ENCODE peak calls at places on chromosomes 13 and 19, in five cellular contexts. S is left ventricle myocardium inferior, L is IMR-90, X is tibial nerve, W is prostate gland. O is an unnamed sample. For H3K4me1, the result is how much of the 10 kb centered on the place peaks cover.

GRCh38 chr13:100633461-100633860 is 41.1 kb downstream of the TMTC4 start:
- DNase-seq in S (no peak), L (peak), X (no peak), W (no peak), O (peak)

GRCh38 chr13:38519229-38519910 is 167.5 kb upstream of the FREM2 start:
- DNase-seq in S (no peak), L (no peak), X (no peak), W (no peak), O (no peak)

GRCh38 chr19:6740589-6741348 is 1.3 kb downstream of the TRIP10 start:
- DNase-seq in S (peak), L (peak), X (no peak), W (peak), O (peak)

GRCh38 chr13:19960673-19961015 is 2.1 kb downstream of the ZMYM2 start:
- DNase-seq in S (no peak), L (no peak), X (no peak), W (no peak), O (peak)

GRCh38 chr19:33524024-33524664 is 2.6 kb upstream of the PEPD start:
- DNase-seq in S (no peak), L (no peak), X (no peak), W (no peak), O (no peak)

GRCh38 chr13:70518081-70518480 is 409.8 kb upstream of the KLHL1 start:
- DNase-seq in S (no peak), L (no peak), X (no peak), W (no peak), O (no peak)

GRCh38 chr19:41816761-41817160 is 20.4 kb downstream of the CEACAM3 start:
- DNase-seq in S (no peak), L (no peak), X (no peak), W (no peak), O (no peak)

GRCh38 chr13:83085186-83085900 is 796.9 kb downstream of the SLITRK1 start:
- DNase-seq in S (no peak), L (peak), X (no peak), W (no peak), O (no peak)

GRCh38 chr19:53612762-53613526 is 18.9 kb upstream of the DPRX start:
- DNase-seq in S (no peak), L (no peak), X (no peak), W (no peak), O (no peak)

GRCh38 chr13:94311893-94312292 is 167.6 kb downstream of the DCT start:
- DNase-seq in S (no peak), L (peak), X (no peak), W (no peak), O (no peak)

GRCh38 chr19:15048128-15048527 is 1.2 kb upstream of the CASP14 start:
- DNase-seq in S (no peak), L (no peak), X (no peak), W (no peak), O (no peak)

GRCh38 chr13:113538689-113539058 is 45.9 kb upstream of the TFDP1 start:
- DNase-seq in S (no peak), L (no peak), X (no peak), W (peak), O (no peak)

GRCh38 chr19:33366917-33367316 is 6.6 kb upstream of the CEBPG start:
- DNase-seq in S (no peak), L (no peak), X (no peak), W (no peak), O (no peak)

GRCh38 chr19:18428837-18429674 is 8.9 kb downstream of the ISYNA1 start:
- DNase-seq in S (peak), L (peak), X (no peak), W (no peak), O (no peak)

GRCh38 chr13:20190481-20191310 is 2.0 kb downstream of the GJB2 start:
- DNase-seq in S (no peak), L (peak), X (no peak), W (no peak), O (peak)

GRCh38 chr19:5142725-5143097 is 173.8 kb downstream of the KDM4B start:
- DNase-seq in S (peak), L (no peak), X (no peak), W (no peak), O (no peak)

GRCh38 chr13:47334173-47334572 is 437.3 kb upstream of the HTR2A start:
- DNase-seq in S (no peak), L (peak), X (no peak), W (no peak), O (no peak)

GRCh38 chr13:47332149-47332548 is 435.3 kb upstream of the HTR2A start:
- DNase-seq in S (no peak), L (peak), X (no peak), W (no peak), O (no peak)

DNA sequence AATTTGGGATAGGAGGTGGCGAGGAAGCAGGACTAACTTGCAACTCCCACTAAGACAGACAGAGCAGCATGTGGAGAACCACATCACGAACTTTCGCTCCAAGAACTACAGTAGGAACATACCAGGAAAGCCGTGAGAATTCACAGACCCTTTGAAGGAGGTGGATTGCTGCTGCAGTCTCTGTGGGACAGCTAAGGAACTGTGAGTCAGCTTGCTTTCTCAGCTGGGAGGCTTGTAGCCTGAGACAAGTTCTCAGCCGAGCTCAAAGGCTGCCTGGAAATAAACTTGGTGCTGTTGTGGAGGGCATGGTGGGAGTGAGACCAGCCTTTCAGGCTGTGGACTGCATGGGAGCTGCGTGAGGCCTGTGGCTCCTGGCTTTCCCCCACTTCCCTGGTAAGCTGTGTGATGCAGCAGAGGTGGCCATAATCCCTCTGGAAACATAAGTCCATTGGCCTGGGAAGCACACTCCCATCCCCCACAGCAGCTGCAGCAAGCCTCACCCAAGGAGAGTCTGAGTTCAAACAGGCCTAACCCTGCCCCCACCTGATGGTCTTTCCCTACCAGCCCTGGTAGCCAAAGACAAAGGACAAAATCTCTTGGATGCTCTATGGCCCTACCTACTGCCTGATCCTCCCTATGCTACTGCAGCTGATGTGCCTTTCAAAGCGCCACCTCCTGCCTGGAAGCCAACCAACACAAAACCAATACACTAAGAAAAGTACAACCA is 441.1 kb upstream of the HTR2A start:
- DNase-seq in S (no peak), L (peak), X (no peak), W (no peak), O (no peak)
- H3K27ac ChIP-seq in S (no peak), L (peak), X (no peak), W (no peak), O (no peak)

GRCh38 chr13:97237388-97237787 is 15.3 kb downstream of the MBNL2 start:
- DNase-seq in S (no peak), L (no peak), X (no peak), W (no peak), O (no peak)
- H3K4me1 ChIP-seq in S (half or more), L (under half), X (half or more), W (under half), O (under half)

GRCh38 chr13:39786091-39786490 is 130.6 kb downstream of the COG6 start:
- DNase-seq in S (no peak), L (no peak), X (no peak), W (no peak), O (no peak)

GRCh38 chr13:39781381-39781780 is 125.9 kb downstream of the COG6 start:
- DNase-seq in S (no peak), L (no peak), X (no peak), W (no peak), O (no peak)

GRCh38 chr13:39784347-39784746 is 128.9 kb downstream of the COG6 start:
- DNase-seq in S (no peak), L (peak), X (no peak), W (no peak), O (no peak)

GRCh38 chr13:39779337-39780270 is 124.1 kb downstream of the COG6 start:
- DNase-seq in S (no peak), L (peak), X (peak), W (no peak), O (no peak)

GRCh38 chr13:39783051-39783450 is 127.6 kb downstream of the COG6 start:
- DNase-seq in S (no peak), L (no peak), X (no peak), W (no peak), O (no peak)
- TF ChIP-seq CTCF in S (peak), L (no peak), X (no peak), W (no peak), O (peak)

GRCh38 chr19:13794388-13794751 is 873 bp upstream of the ZSWIM4 start:
- DNase-seq in S (peak), L (peak), X (peak), W (peak), O (peak)

GRCh38 chr19:13783565-13784500 is 9.6 kb downstream of the C19orf53 start:
- DNase-seq in S (no peak), L (no peak), X (no peak), W (no peak), O (no peak)

GRCh38 chr19:13784731-13785452 is 10.4 kb upstream of the ZSWIM4 start:
- DNase-seq in S (peak), L (peak), X (peak), W (peak), O (peak)

GRCh38 chr19:13790354-13790753 is 4.9 kb upstream of the ZSWIM4 start:
- DNase-seq in S (no peak), L (no peak), X (no peak), W (no peak), O (no peak)

GRCh38 chr19:13788991-13789390 is 6.3 kb upstream of the ZSWIM4 start:
- DNase-seq in S (no peak), L (peak), X (no peak), W (no peak), O (no peak)
- H3K27ac ChIP-seq in S (peak), L (peak), X (peak), W (peak), O (no peak)

GRCh38 chr19:2269244-2270156 is 12.5 kb downstream of the PEAK3 start:
- DNase-seq in S (peak), L (peak), X (peak), W (peak), O (peak)
- H3K4me1 ChIP-seq in S (half or more), L (under half), X (under half), W (under half), O (under half)

GRCh38 chr19:45130236-45130635 is 30.5 kb downstream of the NKPD1 start:
- DNase-seq in S (no peak), L (no peak), X (no peak), W (no peak), O (no peak)

GRCh38 chr19:45128806-45129205 is 32.0 kb downstream of the NKPD1 start:
- DNase-seq in S (no peak), L (no peak), X (no peak), W (no peak), O (no peak)

GRCh38 chr19:45128109-45128508 is 32.7 kb downstream of the NKPD1 start:
- DNase-seq in S (no peak), L (no peak), X (no peak), W (no peak), O (no peak)

GRCh38 chr19:45133661-45134060 is 27.1 kb downstream of the NKPD1 start:
- DNase-seq in S (no peak), L (no peak), X (no peak), W (no peak), O (no peak)

GRCh38 chr19:45130888-45131615 is 29.7 kb downstream of the NKPD1 start:
- DNase-seq in S (no peak), L (peak), X (no peak), W (peak), O (peak)
- TF ChIP-seq CTCF in S (peak), L (peak), X (no peak), W (no peak), O (peak)

GRCh38 chr19:11038511-11038910 is 50.8 kb upstream of the LDLR start:
- DNase-seq in S (no peak), L (no peak), X (no peak), W (no peak), O (no peak)
- H3K27ac ChIP-seq in S (no peak), L (no peak), X (no peak), W (no peak), O (no peak)

DNA sequence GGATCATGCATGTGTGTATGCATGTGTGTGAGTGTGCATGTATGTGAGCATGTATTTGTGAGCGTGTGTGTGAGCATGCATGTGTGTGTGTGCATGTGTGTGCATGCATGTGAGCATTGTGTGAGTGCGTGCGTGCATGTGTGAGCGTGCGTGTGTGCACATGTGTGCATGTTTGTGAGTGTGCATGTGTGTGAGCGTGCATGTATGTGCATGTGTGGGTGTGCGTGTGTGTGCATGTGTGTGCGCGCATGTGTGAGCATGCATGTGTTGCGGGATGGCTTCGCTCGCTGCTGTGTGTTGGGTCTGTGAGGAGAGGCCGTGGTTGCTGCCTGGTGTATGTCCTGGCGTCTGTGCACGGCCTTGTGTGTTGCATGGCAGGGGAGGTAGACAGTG is 32.4 kb downstream of the PAK4 start:
- DNase-seq in S (no peak), L (no peak), X (no peak), W (no peak), O (no peak)
- H3K4me1 ChIP-seq in S (under half), L (under half), X (under half), W (half or more), O (half or more)